ENCODE peak calls at places on chromosomes 6 and 20, in six cellular contexts. One of them, this sample, is unnamed.

GRCh38 chr6:125944434-125944816 is 12.1 kb upstream of the HINT3 start:
- DNase-seq in GM04503: peak
- DNase-seq in CD8-positive, alpha-beta memory T cell: no peak
- DNase-seq in HTR-8/SVneo: no peak
- DNase-seq in WERI-Rb-1: no peak
- DNase-seq in activated CD4-positive, alpha-beta memory T cell treated with anti-CD3 and anti-CD28 coated beads for 36 hours: no peak
- DNase-seq in this sample: no peak

GRCh38 chr20:43963872-43964791 is 49.5 kb downstream of the TOX2 start:
- DNase-seq in GM04503: no peak
- DNase-seq in activated CD4-positive, alpha-beta memory T cell treated with anti-CD3 and anti-CD28 coated beads for 36 hours: peak
- DNase-seq in HTR-8/SVneo: no peak
- DNase-seq in CD8-positive, alpha-beta memory T cell: no peak
- DNase-seq in WERI-Rb-1: no peak
- DNase-seq in this sample: peak

GRCh38 chr6:88814909-88815308 is 148.5 kb downstream of the RNGTT start:
- DNase-seq in WERI-Rb-1: no peak
- DNase-seq in GM04503: no peak
- DNase-seq in activated CD4-positive, alpha-beta memory T cell treated with anti-CD3 and anti-CD28 coated beads for 36 hours: no peak
- DNase-seq in HTR-8/SVneo: no peak
- DNase-seq in CD8-positive, alpha-beta memory T cell: no peak
- DNase-seq in this sample: no peak

GRCh38 chr20:23366384-23366783 is 4.4 kb downstream of the GZF1 start:
- DNase-seq in GM04503: no peak
- DNase-seq in WERI-Rb-1: no peak
- DNase-seq in HTR-8/SVneo: no peak
- DNase-seq in activated CD4-positive, alpha-beta memory T cell treated with anti-CD3 and anti-CD28 coated beads for 36 hours: no peak
- DNase-seq in CD8-positive, alpha-beta memory T cell: no peak
- DNase-seq in this sample: no peak

GRCh38 chr6:165837948-165838745 is 175.1 kb upstream of the PDE10A start:
- DNase-seq in WERI-Rb-1: no peak
- DNase-seq in activated CD4-positive, alpha-beta memory T cell treated with anti-CD3 and anti-CD28 coated beads for 36 hours: no peak
- DNase-seq in GM04503: no peak
- DNase-seq in CD8-positive, alpha-beta memory T cell: no peak
- DNase-seq in HTR-8/SVneo: no peak
- DNase-seq in this sample: no peak

GRCh38 chr6:166121721-166122120 is 45.9 kb downstream of the TBXT start:
- DNase-seq in GM04503: no peak
- DNase-seq in activated CD4-positive, alpha-beta memory T cell treated with anti-CD3 and anti-CD28 coated beads for 36 hours: no peak
- DNase-seq in CD8-positive, alpha-beta memory T cell: no peak
- DNase-seq in WERI-Rb-1: no peak
- DNase-seq in HTR-8/SVneo: no peak
- DNase-seq in this sample: no peak

GRCh38 chr20:56552911-56553629 is 20.0 kb downstream of the FAM209B start:
- DNase-seq in GM04503: no peak
- DNase-seq in WERI-Rb-1: no peak
- DNase-seq in HTR-8/SVneo: no peak
- DNase-seq in activated CD4-positive, alpha-beta memory T cell treated with anti-CD3 and anti-CD28 coated beads for 36 hours: no peak
- DNase-seq in CD8-positive, alpha-beta memory T cell: no peak
- DNase-seq in this sample: no peak

GRCh38 chr6:139828751-139829519 is 454.5 kb upstream of the CITED2 start:
- DNase-seq in activated CD4-positive, alpha-beta memory T cell treated with anti-CD3 and anti-CD28 coated beads for 36 hours: no peak
- DNase-seq in GM04503: no peak
- DNase-seq in HTR-8/SVneo: no peak
- DNase-seq in CD8-positive, alpha-beta memory T cell: no peak
- DNase-seq in WERI-Rb-1: no peak
- DNase-seq in this sample: no peak

GRCh38 chr6:129134535-129134934 is 251.6 kb downstream of the LAMA2 start:
- DNase-seq in CD8-positive, alpha-beta memory T cell: no peak
- DNase-seq in activated CD4-positive, alpha-beta memory T cell treated with anti-CD3 and anti-CD28 coated beads for 36 hours: no peak
- DNase-seq in WERI-Rb-1: no peak
- DNase-seq in GM04503: no peak
- DNase-seq in HTR-8/SVneo: no peak
- DNase-seq in this sample: no peak

GRCh38 chr6:132198040-132198439 is 203.2 kb downstream of the MOXD1 start:
- DNase-seq in CD8-positive, alpha-beta memory T cell: no peak
- DNase-seq in activated CD4-positive, alpha-beta memory T cell treated with anti-CD3 and anti-CD28 coated beads for 36 hours: no peak
- DNase-seq in HTR-8/SVneo: peak
- DNase-seq in WERI-Rb-1: no peak
- DNase-seq in GM04503: no peak
- DNase-seq in this sample: no peak

GRCh38 chr20:51339721-51340450 is 202.6 kb downstream of the NFATC2 start:
- DNase-seq in GM04503: no peak
- DNase-seq in activated CD4-positive, alpha-beta memory T cell treated with anti-CD3 and anti-CD28 coated beads for 36 hours: no peak
- DNase-seq in CD8-positive, alpha-beta memory T cell: no peak
- DNase-seq in HTR-8/SVneo: no peak
- DNase-seq in WERI-Rb-1: no peak
- DNase-seq in this sample: no peak

GRCh38 chr20:20448891-20449290 is 81.0 kb downstream of the INSM1 start:
- DNase-seq in CD8-positive, alpha-beta memory T cell: no peak
- DNase-seq in GM04503: no peak
- DNase-seq in activated CD4-positive, alpha-beta memory T cell treated with anti-CD3 and anti-CD28 coated beads for 36 hours: no peak
- DNase-seq in WERI-Rb-1: no peak
- DNase-seq in HTR-8/SVneo: no peak
- DNase-seq in this sample: no peak

GRCh38 chr6:11692451-11693376 is 85.9 kb downstream of the ADTRP start:
- DNase-seq in CD8-positive, alpha-beta memory T cell: no peak
- DNase-seq in HTR-8/SVneo: no peak
- DNase-seq in GM04503: no peak
- DNase-seq in WERI-Rb-1: no peak
- DNase-seq in activated CD4-positive, alpha-beta memory T cell treated with anti-CD3 and anti-CD28 coated beads for 36 hours: peak
- DNase-seq in this sample: no peak

GRCh38 chr6:27791182-27791939 is 120.8 kb downstream of the OR2B2 start:
- DNase-seq in GM04503: peak
- DNase-seq in HTR-8/SVneo: peak
- DNase-seq in CD8-positive, alpha-beta memory T cell: no peak
- DNase-seq in activated CD4-positive, alpha-beta memory T cell treated with anti-CD3 and anti-CD28 coated beads for 36 hours: peak
- DNase-seq in WERI-Rb-1: peak
- DNase-seq in this sample: no peak

GRCh38 chr6:28816909-28817807 is 106.6 kb downstream of the TRIM27 start:
- DNase-seq in WERI-Rb-1: peak
- DNase-seq in GM04503: peak
- DNase-seq in HTR-8/SVneo: no peak
- DNase-seq in activated CD4-positive, alpha-beta memory T cell treated with anti-CD3 and anti-CD28 coated beads for 36 hours: peak
- DNase-seq in CD8-positive, alpha-beta memory T cell: no peak
- DNase-seq in this sample: no peak

GRCh38 chr6:31308050-31308844 is 36.4 kb upstream of the HLA-C start:
- DNase-seq in HTR-8/SVneo: no peak
- DNase-seq in GM04503: no peak
- DNase-seq in CD8-positive, alpha-beta memory T cell: peak
- DNase-seq in activated CD4-positive, alpha-beta memory T cell treated with anti-CD3 and anti-CD28 coated beads for 36 hours: peak
- DNase-seq in WERI-Rb-1: no peak
- DNase-seq in this sample: peak

GRCh38 chr6:134464690-134465411 is 146.9 kb upstream of the SGK1 start:
- DNase-seq in activated CD4-positive, alpha-beta memory T cell treated with anti-CD3 and anti-CD28 coated beads for 36 hours: no peak
- DNase-seq in HTR-8/SVneo: peak
- DNase-seq in WERI-Rb-1: peak
- DNase-seq in CD8-positive, alpha-beta memory T cell: no peak
- DNase-seq in GM04503: no peak
- DNase-seq in this sample: no peak

GRCh38 chr20:53408728-53409157 is 184.9 kb downstream of the ZNF217 start:
- DNase-seq in CD8-positive, alpha-beta memory T cell: no peak
- DNase-seq in WERI-Rb-1: no peak
- DNase-seq in HTR-8/SVneo: no peak
- DNase-seq in activated CD4-positive, alpha-beta memory T cell treated with anti-CD3 and anti-CD28 coated beads for 36 hours: no peak
- DNase-seq in GM04503: no peak
- DNase-seq in this sample: no peak

GRCh38 chr6:161961796-161962195 is 687.9 kb upstream of the AGPAT4 start:
- DNase-seq in CD8-positive, alpha-beta memory T cell: no peak
- DNase-seq in HTR-8/SVneo: no peak
- DNase-seq in activated CD4-positive, alpha-beta memory T cell treated with anti-CD3 and anti-CD28 coated beads for 36 hours: no peak
- DNase-seq in WERI-Rb-1: no peak
- DNase-seq in GM04503: no peak
- DNase-seq in this sample: no peak

GRCh38 chr20:49821850-49822249 is 9.2 kb downstream of the SLC9A8 start:
- DNase-seq in activated CD4-positive, alpha-beta memory T cell treated with anti-CD3 and anti-CD28 coated beads for 36 hours: no peak
- DNase-seq in GM04503: peak
- DNase-seq in HTR-8/SVneo: peak
- DNase-seq in WERI-Rb-1: no peak
- DNase-seq in CD8-positive, alpha-beta memory T cell: no peak
- DNase-seq in this sample: no peak

GRCh38 chr6:137283940-137284910 is 65.0 kb upstream of the IFNGR1 start:
- DNase-seq in CD8-positive, alpha-beta memory T cell: no peak
- DNase-seq in GM04503: no peak
- DNase-seq in activated CD4-positive, alpha-beta memory T cell treated with anti-CD3 and anti-CD28 coated beads for 36 hours: no peak
- DNase-seq in WERI-Rb-1: no peak
- DNase-seq in HTR-8/SVneo: no peak
- DNase-seq in this sample: no peak

GRCh38 chr20:53708129-53708968 is 114.7 kb upstream of the ZNF217 start:
- DNase-seq in CD8-positive, alpha-beta memory T cell: no peak
- DNase-seq in activated CD4-positive, alpha-beta memory T cell treated with anti-CD3 and anti-CD28 coated beads for 36 hours: peak
- DNase-seq in WERI-Rb-1: no peak
- DNase-seq in GM04503: peak
- DNase-seq in HTR-8/SVneo: peak
- DNase-seq in this sample: peak

GRCh38 chr6:37725967-37726366 is 28.3 kb upstream of the MDGA1 start:
- DNase-seq in HTR-8/SVneo: no peak
- DNase-seq in CD8-positive, alpha-beta memory T cell: no peak
- DNase-seq in WERI-Rb-1: no peak
- DNase-seq in activated CD4-positive, alpha-beta memory T cell treated with anti-CD3 and anti-CD28 coated beads for 36 hours: no peak
- DNase-seq in GM04503: no peak
- DNase-seq in this sample: no peak

GRCh38 chr20:59598625-59599310 is 5.6 kb upstream of the PHACTR3 start:
- DNase-seq in WERI-Rb-1: peak
- DNase-seq in activated CD4-positive, alpha-beta memory T cell treated with anti-CD3 and anti-CD28 coated beads for 36 hours: peak
- DNase-seq in HTR-8/SVneo: peak
- DNase-seq in CD8-positive, alpha-beta memory T cell: no peak
- DNase-seq in GM04503: no peak
- DNase-seq in this sample: peak

GRCh38 chr6:146697921-146698320 is 99.1 kb downstream of the ADGB start:
- DNase-seq in GM04503: no peak
- DNase-seq in HTR-8/SVneo: no peak
- DNase-seq in WERI-Rb-1: no peak
- DNase-seq in CD8-positive, alpha-beta memory T cell: no peak
- DNase-seq in activated CD4-positive, alpha-beta memory T cell treated with anti-CD3 and anti-CD28 coated beads for 36 hours: no peak
- DNase-seq in this sample: no peak

GRCh38 chr6:138422861-138423260 is 18.8 kb downstream of the HEBP2 start:
- DNase-seq in GM04503: no peak
- DNase-seq in HTR-8/SVneo: no peak
- DNase-seq in CD8-positive, alpha-beta memory T cell: no peak
- DNase-seq in WERI-Rb-1: no peak
- DNase-seq in activated CD4-positive, alpha-beta memory T cell treated with anti-CD3 and anti-CD28 coated beads for 36 hours: no peak
- DNase-seq in this sample: no peak

GRCh38 chr20:24470031-24470781 is 777 bp downstream of the SYNDIG1 start:
- DNase-seq in CD8-positive, alpha-beta memory T cell: no peak
- DNase-seq in activated CD4-positive, alpha-beta memory T cell treated with anti-CD3 and anti-CD28 coated beads for 36 hours: no peak
- DNase-seq in HTR-8/SVneo: no peak
- DNase-seq in GM04503: no peak
- DNase-seq in WERI-Rb-1: peak
- DNase-seq in this sample: no peak

GRCh38 chr6:89678531-89678930 is 40.0 kb upstream of the LYRM2 start:
- DNase-seq in activated CD4-positive, alpha-beta memory T cell treated with anti-CD3 and anti-CD28 coated beads for 36 hours: no peak
- DNase-seq in GM04503: no peak
- DNase-seq in HTR-8/SVneo: no peak
- DNase-seq in WERI-Rb-1: no peak
- DNase-seq in CD8-positive, alpha-beta memory T cell: no peak
- DNase-seq in this sample: no peak

GRCh38 chr20:43667341-43668132 is 623 bp downstream of the MYBL2 start:
- DNase-seq in HTR-8/SVneo: peak
- DNase-seq in GM04503: no peak
- DNase-seq in activated CD4-positive, alpha-beta memory T cell treated with anti-CD3 and anti-CD28 coated beads for 36 hours: peak
- DNase-seq in WERI-Rb-1: peak
- DNase-seq in CD8-positive, alpha-beta memory T cell: no peak
- DNase-seq in this sample: no peak

GRCh38 chr6:22680950-22681349 is 111.6 kb downstream of the HDGFL1 start:
- DNase-seq in WERI-Rb-1: no peak
- DNase-seq in GM04503: no peak
- DNase-seq in CD8-positive, alpha-beta memory T cell: no peak
- DNase-seq in HTR-8/SVneo: no peak
- DNase-seq in activated CD4-positive, alpha-beta memory T cell treated with anti-CD3 and anti-CD28 coated beads for 36 hours: no peak
- DNase-seq in this sample: no peak

GRCh38 chr6:43703512-43704429 is 16.2 kb upstream of the MRPS18A start:
- DNase-seq in GM04503: no peak
- DNase-seq in CD8-positive, alpha-beta memory T cell: no peak
- DNase-seq in activated CD4-positive, alpha-beta memory T cell treated with anti-CD3 and anti-CD28 coated beads for 36 hours: no peak
- DNase-seq in HTR-8/SVneo: no peak
- DNase-seq in WERI-Rb-1: no peak
- DNase-seq in this sample: no peak

GRCh38 chr20:6959900-6960312 is 192.4 kb downstream of the BMP2 start:
- DNase-seq in CD8-positive, alpha-beta memory T cell: no peak
- DNase-seq in HTR-8/SVneo: no peak
- DNase-seq in GM04503: no peak
- DNase-seq in activated CD4-positive, alpha-beta memory T cell treated with anti-CD3 and anti-CD28 coated beads for 36 hours: no peak
- DNase-seq in WERI-Rb-1: no peak
- DNase-seq in this sample: no peak

GRCh38 chr6:15556711-15557110 is 106.1 kb downstream of the DTNBP1 start:
- DNase-seq in CD8-positive, alpha-beta memory T cell: no peak
- DNase-seq in WERI-Rb-1: no peak
- DNase-seq in GM04503: no peak
- DNase-seq in HTR-8/SVneo: no peak
- DNase-seq in activated CD4-positive, alpha-beta memory T cell treated with anti-CD3 and anti-CD28 coated beads for 36 hours: no peak
- DNase-seq in this sample: no peak

GRCh38 chr6:50591135-50591534 is 122.2 kb upstream of the TFAP2D start:
- DNase-seq in WERI-Rb-1: no peak
- DNase-seq in activated CD4-positive, alpha-beta memory T cell treated with anti-CD3 and anti-CD28 coated beads for 36 hours: no peak
- DNase-seq in CD8-positive, alpha-beta memory T cell: no peak
- DNase-seq in GM04503: no peak
- DNase-seq in HTR-8/SVneo: no peak
- DNase-seq in this sample: no peak

GRCh38 chr6:167825759-167826229 is 917 bp upstream of the AFDN start:
- DNase-seq in WERI-Rb-1: no peak
- DNase-seq in HTR-8/SVneo: peak
- DNase-seq in activated CD4-positive, alpha-beta memory T cell treated with anti-CD3 and anti-CD28 coated beads for 36 hours: peak
- DNase-seq in GM04503: no peak
- DNase-seq in CD8-positive, alpha-beta memory T cell: no peak
- DNase-seq in this sample: no peak